ENCODE peak calls at places on chromosomes 16 and 17, in nine cellular contexts. One of them, this sample, is unnamed.

GRCh38 chr17:47806026-47806912 is 15.3 kb downstream of the OSBPL7 start:
- DNase-seq in CD8-positive, alpha-beta T cell: no peak
- DNase-seq in activated B cell treated with CpG ODN at 0.5 μM for 24 hours: no peak
- DNase-seq in AG04450: no peak
- DNase-seq in endothelial cell: no peak
- DNase-seq in lower leg skin: no peak
- DNase-seq in neural crest cell: no peak
- DNase-seq in stomach: peak; percentile 17
- DNase-seq in left ventricle myocardium inferior: no peak
- DNase-seq in this sample: no peak

GRCh38 chr16:49639739-49640388 is 216.0 kb downstream of the ZNF423 start:
- DNase-seq in stomach: no peak
- DNase-seq in lower leg skin: no peak
- DNase-seq in AG04450: peak; percentile 67
- DNase-seq in activated B cell treated with CpG ODN at 0.5 μM for 24 hours: no peak
- DNase-seq in neural crest cell: peak; percentile 61
- DNase-seq in endothelial cell: peak; percentile 39
- DNase-seq in left ventricle myocardium inferior: peak; percentile 71
- DNase-seq in CD8-positive, alpha-beta T cell: no peak
- DNase-seq in this sample: no peak

GRCh38 chr17:64187093-64187895 is 57.4 kb upstream of the ERN1 start:
- DNase-seq in CD8-positive, alpha-beta T cell: no peak
- DNase-seq in activated B cell treated with CpG ODN at 0.5 μM for 24 hours: no peak
- DNase-seq in AG04450: no peak
- DNase-seq in neural crest cell: no peak
- DNase-seq in lower leg skin: no peak
- DNase-seq in stomach: no peak
- DNase-seq in endothelial cell: no peak
- DNase-seq in left ventricle myocardium inferior: no peak
- DNase-seq in this sample: no peak

GRCh38 chr16:57265850-57266530 is 18.5 kb downstream of the PLLP start:
- DNase-seq in AG04450: no peak
- DNase-seq in stomach: peak; percentile 93
- DNase-seq in CD8-positive, alpha-beta T cell: no peak
- DNase-seq in lower leg skin: peak; percentile 82
- DNase-seq in activated B cell treated with CpG ODN at 0.5 μM for 24 hours: no peak
- DNase-seq in endothelial cell: no peak
- DNase-seq in neural crest cell: no peak
- DNase-seq in left ventricle myocardium inferior: peak; percentile 81
- DNase-seq in this sample: no peak

GRCh38 chr16:4535627-4536108 is 2.9 kb downstream of the CDIP1 start:
- DNase-seq in lower leg skin: no peak
- DNase-seq in activated B cell treated with CpG ODN at 0.5 μM for 24 hours: no peak
- DNase-seq in endothelial cell: no peak
- DNase-seq in AG04450: no peak
- DNase-seq in CD8-positive, alpha-beta T cell: no peak
- DNase-seq in left ventricle myocardium inferior: no peak
- DNase-seq in neural crest cell: no peak
- DNase-seq in stomach: no peak
- DNase-seq in this sample: no peak

GRCh38 chr16:72434159-72434558 is 262.2 kb upstream of the PMFBP1 start:
- DNase-seq in AG04450: no peak
- DNase-seq in stomach: no peak
- DNase-seq in CD8-positive, alpha-beta T cell: no peak
- DNase-seq in neural crest cell: no peak
- DNase-seq in endothelial cell: no peak
- DNase-seq in activated B cell treated with CpG ODN at 0.5 μM for 24 hours: no peak
- DNase-seq in left ventricle myocardium inferior: no peak
- DNase-seq in lower leg skin: no peak
- DNase-seq in this sample: no peak

GRCh38 chr17:38464251-38464722 is 36.0 kb downstream of the ARHGAP23 start:
- DNase-seq in lower leg skin: peak; percentile 62
- DNase-seq in AG04450: no peak
- DNase-seq in left ventricle myocardium inferior: peak; percentile 68
- DNase-seq in endothelial cell: no peak
- DNase-seq in neural crest cell: no peak
- DNase-seq in CD8-positive, alpha-beta T cell: no peak
- DNase-seq in activated B cell treated with CpG ODN at 0.5 μM for 24 hours: no peak
- DNase-seq in stomach: peak; percentile 50
- DNase-seq in this sample: no peak

GRCh38 chr16:71303938-71304337 is 14.7 kb upstream of the CMTR2 start:
- DNase-seq in left ventricle myocardium inferior: no peak
- DNase-seq in CD8-positive, alpha-beta T cell: no peak
- DNase-seq in activated B cell treated with CpG ODN at 0.5 μM for 24 hours: no peak
- DNase-seq in lower leg skin: no peak
- DNase-seq in AG04450: no peak
- DNase-seq in neural crest cell: no peak
- DNase-seq in endothelial cell: no peak
- DNase-seq in stomach: no peak
- DNase-seq in this sample: no peak

GRCh38 chr17:19330271-19330670 is 32.3 kb downstream of the B9D1 start:
- DNase-seq in left ventricle myocardium inferior: no peak
- DNase-seq in CD8-positive, alpha-beta T cell: no peak
- DNase-seq in endothelial cell: no peak
- DNase-seq in lower leg skin: no peak
- DNase-seq in neural crest cell: no peak
- DNase-seq in activated B cell treated with CpG ODN at 0.5 μM for 24 hours: no peak
- DNase-seq in AG04450: no peak
- DNase-seq in stomach: no peak
- DNase-seq in this sample: no peak

GRCh38 chr17:19329839-19330238 is 32.7 kb downstream of the B9D1 start:
- DNase-seq in AG04450: no peak
- DNase-seq in CD8-positive, alpha-beta T cell: no peak
- DNase-seq in left ventricle myocardium inferior: no peak
- DNase-seq in stomach: no peak
- DNase-seq in endothelial cell: no peak
- DNase-seq in activated B cell treated with CpG ODN at 0.5 μM for 24 hours: no peak
- DNase-seq in lower leg skin: no peak
- DNase-seq in neural crest cell: no peak
- DNase-seq in this sample: no peak

GRCh38 chr17:19331553-19332245 is 30.8 kb downstream of the B9D1 start:
- DNase-seq in neural crest cell: no peak
- DNase-seq in lower leg skin: no peak
- DNase-seq in endothelial cell: no peak
- DNase-seq in stomach: peak; percentile 8
- DNase-seq in activated B cell treated with CpG ODN at 0.5 μM for 24 hours: no peak
- DNase-seq in CD8-positive, alpha-beta T cell: no peak
- DNase-seq in AG04450: no peak
- DNase-seq in left ventricle myocardium inferior: no peak
- DNase-seq in this sample: no peak

GRCh38 chr17:19332371-19333131 is 30.0 kb downstream of the B9D1 start:
- DNase-seq in CD8-positive, alpha-beta T cell: no peak
- DNase-seq in stomach: peak; percentile 23
- DNase-seq in neural crest cell: no peak
- DNase-seq in lower leg skin: no peak
- DNase-seq in activated B cell treated with CpG ODN at 0.5 μM for 24 hours: no peak
- DNase-seq in left ventricle myocardium inferior: no peak
- DNase-seq in AG04450: no peak
- DNase-seq in endothelial cell: no peak
- DNase-seq in this sample: no peak

DNA sequence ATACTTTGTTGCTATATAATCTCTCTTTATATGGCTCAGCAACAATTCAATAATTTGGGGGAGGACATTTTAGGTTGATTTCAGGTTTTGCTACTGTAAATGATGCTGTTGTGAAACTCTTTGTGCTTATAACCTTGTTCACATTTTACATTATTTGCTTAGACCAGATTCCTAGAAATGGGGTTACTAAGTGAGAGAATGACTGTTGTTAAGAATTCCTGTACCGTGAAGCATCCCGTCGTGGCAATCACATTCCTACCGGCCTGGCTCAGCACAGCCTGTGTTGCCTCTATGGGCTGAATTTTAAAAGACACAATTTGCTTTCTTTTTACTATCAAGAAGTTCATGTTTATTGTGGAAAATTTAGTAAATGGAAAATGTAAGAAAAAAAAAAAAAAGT is 31.4 kb downstream of the B9D1 start:
- DNase-seq in neural crest cell: no peak
- DNase-seq in activated B cell treated with CpG ODN at 0.5 μM for 24 hours: no peak
- DNase-seq in endothelial cell: no peak
- DNase-seq in AG04450: peak; percentile 77
- DNase-seq in lower leg skin: no peak
- DNase-seq in stomach: peak; percentile 22
- DNase-seq in left ventricle myocardium inferior: no peak
- DNase-seq in CD8-positive, alpha-beta T cell: no peak
- DNase-seq in this sample: peak; percentile 41
- TF ChIP-seq CTCF in neural crest cell: no peak
- TF ChIP-seq CTCF in activated B cell treated with CpG ODN at 0.5 μM for 24 hours: no peak
- TF ChIP-seq CTCF in endothelial cell: no peak
- TF ChIP-seq CTCF in AG04450: peak; percentile 11
- TF ChIP-seq CTCF in lower leg skin: no peak
- TF ChIP-seq CTCF in stomach: no peak
- TF ChIP-seq CTCF in left ventricle myocardium inferior: no peak
- TF ChIP-seq CTCF in CD8-positive, alpha-beta T cell: no peak
- TF ChIP-seq CTCF in this sample: no peak

DNA sequence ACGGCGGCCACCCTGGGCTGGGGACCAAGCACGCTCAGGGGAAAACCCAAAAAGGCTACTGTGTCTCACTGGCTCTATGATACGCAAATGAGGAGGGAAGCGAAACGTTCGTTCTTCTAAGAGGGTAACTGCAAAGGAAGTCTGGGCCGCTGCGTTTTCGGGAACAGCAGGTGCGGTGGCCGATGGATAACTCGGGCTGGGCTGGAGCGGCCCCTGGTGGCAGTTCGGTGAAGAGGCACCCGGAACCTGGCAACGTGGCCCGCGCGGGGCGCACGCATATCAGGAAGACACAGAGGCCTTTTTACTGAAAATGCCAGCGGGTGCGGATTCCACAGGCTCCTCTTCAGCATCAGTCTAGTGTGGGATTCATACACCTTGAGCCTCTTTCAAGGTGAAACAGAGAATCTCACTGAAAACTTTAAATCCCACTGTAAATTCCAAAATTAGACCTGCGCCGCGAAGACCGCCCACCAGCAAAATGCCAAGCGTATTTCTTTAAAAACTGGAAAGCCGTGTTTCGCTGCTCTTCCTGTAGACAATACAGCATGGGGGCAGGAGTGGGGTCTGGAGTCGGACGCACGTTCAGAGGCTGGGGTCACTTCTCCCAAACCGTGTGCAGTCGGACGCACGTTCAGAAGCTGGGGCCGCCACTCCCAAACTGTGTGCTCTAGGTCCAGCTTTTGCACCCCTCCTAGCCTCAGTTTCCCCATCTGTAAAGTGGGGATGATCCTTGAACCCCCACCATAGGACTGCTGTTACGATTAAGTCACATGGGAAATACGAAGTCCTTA is 44.4 kb upstream of the METTL9 start:
- DNase-seq in lower leg skin: peak; percentile 79
- DNase-seq in neural crest cell: peak; percentile 98
- DNase-seq in stomach: peak; percentile 93
- DNase-seq in left ventricle myocardium inferior: peak; percentile 90
- DNase-seq in activated B cell treated with CpG ODN at 0.5 μM for 24 hours: peak; percentile 98
- DNase-seq in AG04450: peak; percentile 42
- DNase-seq in endothelial cell: peak; percentile 96
- DNase-seq in CD8-positive, alpha-beta T cell: peak; percentile 89
- DNase-seq in this sample: no peak
- TF ChIP-seq CTCF in lower leg skin: peak; percentile 99
- TF ChIP-seq CTCF in neural crest cell: peak; percentile 100
- TF ChIP-seq CTCF in stomach: peak; percentile 99
- TF ChIP-seq CTCF in left ventricle myocardium inferior: peak; percentile 100
- TF ChIP-seq CTCF in activated B cell treated with CpG ODN at 0.5 μM for 24 hours: peak; percentile 91
- TF ChIP-seq CTCF in AG04450: peak; percentile 100
- TF ChIP-seq CTCF in endothelial cell: peak; percentile 99
- TF ChIP-seq CTCF in CD8-positive, alpha-beta T cell: peak; percentile 100
- TF ChIP-seq CTCF in this sample: peak; percentile 100

GRCh38 chr17:42112552-42113176 is at the start of gene DHX58:
- DNase-seq in neural crest cell: no peak
- DNase-seq in AG04450: peak; percentile 53
- DNase-seq in activated B cell treated with CpG ODN at 0.5 μM for 24 hours: peak; percentile 55
- DNase-seq in lower leg skin: peak; percentile 84
- DNase-seq in CD8-positive, alpha-beta T cell: peak; percentile 83
- DNase-seq in left ventricle myocardium inferior: peak; percentile 63
- DNase-seq in stomach: peak; percentile 81
- DNase-seq in endothelial cell: no peak
- DNase-seq in this sample: peak; percentile 73

GRCh38 chr17:42109086-42109485 is 3.4 kb downstream of the DHX58 start:
- DNase-seq in neural crest cell: no peak
- DNase-seq in lower leg skin: no peak
- DNase-seq in activated B cell treated with CpG ODN at 0.5 μM for 24 hours: no peak
- DNase-seq in stomach: no peak
- DNase-seq in CD8-positive, alpha-beta T cell: no peak
- DNase-seq in AG04450: no peak
- DNase-seq in left ventricle myocardium inferior: no peak
- DNase-seq in endothelial cell: no peak
- DNase-seq in this sample: no peak

GRCh38 chr17:42111265-42111636 is 1.3 kb downstream of the DHX58 start:
- DNase-seq in neural crest cell: no peak
- DNase-seq in lower leg skin: no peak
- DNase-seq in stomach: no peak
- DNase-seq in endothelial cell: no peak
- DNase-seq in CD8-positive, alpha-beta T cell: no peak
- DNase-seq in activated B cell treated with CpG ODN at 0.5 μM for 24 hours: no peak
- DNase-seq in left ventricle myocardium inferior: no peak
- DNase-seq in AG04450: no peak
- DNase-seq in this sample: no peak

GRCh38 chr17:42111901-42112551 is 488 bp downstream of the DHX58 start:
- DNase-seq in AG04450: no peak
- DNase-seq in lower leg skin: no peak
- DNase-seq in left ventricle myocardium inferior: no peak
- DNase-seq in activated B cell treated with CpG ODN at 0.5 μM for 24 hours: no peak
- DNase-seq in CD8-positive, alpha-beta T cell: peak; percentile 33
- DNase-seq in endothelial cell: no peak
- DNase-seq in stomach: peak; percentile 47
- DNase-seq in neural crest cell: no peak
- DNase-seq in this sample: no peak

DNA sequence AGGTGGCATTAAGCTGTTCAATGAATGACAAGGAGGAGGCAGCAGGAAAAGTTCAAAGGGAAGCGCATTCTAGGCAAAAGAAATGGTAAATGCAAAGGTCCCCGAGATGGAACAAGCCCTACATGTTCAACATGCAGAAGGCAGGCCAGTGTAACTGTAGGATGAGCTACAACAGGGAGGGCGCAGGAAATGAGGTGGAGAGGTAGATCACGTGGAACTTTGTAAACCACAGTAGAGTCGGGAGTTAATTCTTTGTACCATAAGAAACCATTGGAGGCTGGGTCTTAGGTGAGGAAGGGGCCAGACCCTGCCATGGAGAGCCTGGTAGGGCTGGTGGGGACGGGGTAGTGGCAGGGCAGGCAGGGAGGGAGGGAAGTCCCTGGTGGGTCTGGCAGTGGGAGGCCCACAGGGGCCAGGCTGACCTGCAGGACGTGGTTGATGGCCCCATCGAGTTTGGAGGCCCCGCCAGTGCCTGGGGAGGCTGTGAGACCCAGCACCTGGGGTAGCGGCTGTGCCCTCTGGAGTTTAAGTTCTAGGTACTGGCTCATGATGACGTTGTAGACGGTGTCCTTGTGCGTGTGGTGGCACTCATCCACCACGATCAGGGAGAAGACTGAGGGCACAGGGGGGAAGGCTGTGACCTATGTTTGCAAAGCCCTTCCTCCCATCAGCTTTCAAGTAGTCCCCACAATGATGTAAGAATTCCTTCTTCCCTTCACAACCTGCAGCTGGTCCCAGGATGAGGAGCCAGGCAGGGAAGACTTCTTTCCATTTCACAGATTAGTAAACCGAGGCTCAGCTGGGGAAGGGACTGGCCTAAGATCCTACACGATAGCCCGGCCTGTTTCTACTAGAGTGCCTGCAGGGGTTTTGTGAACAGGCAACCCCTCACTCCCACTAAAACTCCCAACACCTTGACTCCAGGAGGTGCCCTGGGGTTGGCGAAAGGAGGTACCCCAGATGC is 1.9 kb downstream of the DHX58 start:
- DNase-seq in CD8-positive, alpha-beta T cell: no peak
- DNase-seq in lower leg skin: no peak
- DNase-seq in stomach: no peak
- DNase-seq in activated B cell treated with CpG ODN at 0.5 μM for 24 hours: no peak
- DNase-seq in left ventricle myocardium inferior: no peak
- DNase-seq in AG04450: no peak
- DNase-seq in endothelial cell: no peak
- DNase-seq in neural crest cell: no peak
- DNase-seq in this sample: no peak
- TF ChIP-seq CTCF in CD8-positive, alpha-beta T cell: no peak
- TF ChIP-seq CTCF in lower leg skin: no peak
- TF ChIP-seq CTCF in stomach: no peak
- TF ChIP-seq CTCF in activated B cell treated with CpG ODN at 0.5 μM for 24 hours: no peak
- TF ChIP-seq CTCF in left ventricle myocardium inferior: no peak
- TF ChIP-seq CTCF in AG04450: no peak
- TF ChIP-seq CTCF in endothelial cell: no peak
- TF ChIP-seq CTCF in neural crest cell: no peak
- TF ChIP-seq CTCF in this sample: no peak

GRCh38 chr17:42518755-42519545 is 17.1 kb upstream of the NAGLU start:
- DNase-seq in endothelial cell: no peak
- DNase-seq in activated B cell treated with CpG ODN at 0.5 μM for 24 hours: no peak
- DNase-seq in neural crest cell: no peak
- DNase-seq in stomach: peak; percentile 69
- DNase-seq in CD8-positive, alpha-beta T cell: no peak
- DNase-seq in left ventricle myocardium inferior: peak; percentile 63
- DNase-seq in lower leg skin: peak; percentile 42
- DNase-seq in AG04450: no peak
- DNase-seq in this sample: no peak

GRCh38 chr17:42521666-42522262 is 14.3 kb upstream of the NAGLU start:
- DNase-seq in endothelial cell: no peak
- DNase-seq in CD8-positive, alpha-beta T cell: no peak
- DNase-seq in lower leg skin: no peak
- DNase-seq in stomach: no peak
- DNase-seq in activated B cell treated with CpG ODN at 0.5 μM for 24 hours: no peak
- DNase-seq in neural crest cell: no peak
- DNase-seq in AG04450: no peak
- DNase-seq in left ventricle myocardium inferior: peak; percentile 34
- DNase-seq in this sample: no peak

GRCh38 chr17:42521036-42521435 is 15.0 kb upstream of the NAGLU start:
- DNase-seq in CD8-positive, alpha-beta T cell: no peak
- DNase-seq in left ventricle myocardium inferior: no peak
- DNase-seq in activated B cell treated with CpG ODN at 0.5 μM for 24 hours: no peak
- DNase-seq in AG04450: no peak
- DNase-seq in lower leg skin: no peak
- DNase-seq in endothelial cell: no peak
- DNase-seq in stomach: no peak
- DNase-seq in neural crest cell: no peak
- DNase-seq in this sample: no peak

GRCh38 chr17:42519546-42520444 is 16.2 kb upstream of the NAGLU start:
- DNase-seq in neural crest cell: peak; percentile 11
- DNase-seq in CD8-positive, alpha-beta T cell: no peak
- DNase-seq in endothelial cell: peak; percentile 59
- DNase-seq in activated B cell treated with CpG ODN at 0.5 μM for 24 hours: no peak
- DNase-seq in AG04450: peak; percentile 99
- DNase-seq in lower leg skin: peak; percentile 91
- DNase-seq in left ventricle myocardium inferior: peak; percentile 90
- DNase-seq in stomach: peak; percentile 77
- DNase-seq in this sample: peak; percentile 74

GRCh38 chr17:42520540-42520951 is 15.5 kb upstream of the NAGLU start:
- DNase-seq in CD8-positive, alpha-beta T cell: peak; percentile 51
- DNase-seq in lower leg skin: no peak
- DNase-seq in endothelial cell: peak; percentile 57
- DNase-seq in AG04450: no peak
- DNase-seq in stomach: no peak
- DNase-seq in left ventricle myocardium inferior: no peak
- DNase-seq in activated B cell treated with CpG ODN at 0.5 μM for 24 hours: no peak
- DNase-seq in neural crest cell: peak; percentile 27
- DNase-seq in this sample: no peak
- TF ChIP-seq CTCF in CD8-positive, alpha-beta T cell: no peak
- TF ChIP-seq CTCF in lower leg skin: no peak
- TF ChIP-seq CTCF in endothelial cell: peak; percentile 40
- TF ChIP-seq CTCF in AG04450: peak; percentile 35
- TF ChIP-seq CTCF in stomach: no peak
- TF ChIP-seq CTCF in left ventricle myocardium inferior: peak; percentile 23
- TF ChIP-seq CTCF in activated B cell treated with CpG ODN at 0.5 μM for 24 hours: no peak
- TF ChIP-seq CTCF in neural crest cell: peak; percentile 46
- TF ChIP-seq CTCF in this sample: peak; percentile 46